ENCODE peak calls at places on chromosomes 4 and X, in six cellular contexts. X is BE2C; G is BJ; L is mesendoderm; A is CD4-positive, CD25-positive, alpha-beta regulatory T cell; Y is lower lobe of right lung. R is an unnamed sample.

GRCh38 chrX:137194164-137194563 is 160.4 kb upstream of the GPR101 start:
- DNase-seq in X (peak; percentile 15), G (no peak), L (peak; percentile 69), A (peak; percentile 35), Y (no peak), R (peak; percentile 6)

GRCh38 chr4:1723131-1723801 is 1.9 kb downstream of the TACC3 start:
- DNase-seq in X (no peak), G (no peak), L (no peak), A (peak; percentile 87), Y (peak; percentile 54), R (no peak)

GRCh38 chr4:86307432-86307831 is 52.4 kb downstream of the MAPK10 start:
- DNase-seq in X (no peak), G (no peak), L (no peak), A (no peak), Y (no peak), R (no peak)

GRCh38 chr4:2576290-2576689 is 39.8 kb downstream of the FAM193A start:
- DNase-seq in X (no peak), G (no peak), L (no peak), A (no peak), Y (no peak), R (no peak)

GRCh38 chr4:111641813-111642579 is 503.3 kb upstream of the FAM241A start:
- DNase-seq in X (peak; percentile 74), G (peak; percentile 55), L (peak; percentile 92), A (peak; percentile 63), Y (no peak), R (peak; percentile 95)

GRCh38 chr4:55367084-55367722 is 21.2 kb downstream of the SRD5A3 start:
- DNase-seq in X (no peak), G (no peak), L (no peak), A (no peak), Y (no peak), R (no peak)

GRCh38 chr4:92303621-92304027 is at the start of gene GRID2:
- DNase-seq in X (peak; percentile 8), G (no peak), L (peak; percentile 92), A (no peak), Y (no peak), R (peak; percentile 62)

GRCh38 chrX:97330150-97330549 is 446.4 kb downstream of the RPA4 start:
- DNase-seq in X (no peak), G (no peak), L (no peak), A (no peak), Y (no peak), R (no peak)

GRCh38 chr4:7024336-7024890 is 18.8 kb upstream of the TADA2B start:
- DNase-seq in X (no peak), G (no peak), L (no peak), A (no peak), Y (no peak), R (no peak)

GRCh38 chr4:16897991-16898827 is at the start of gene LDB2:
- DNase-seq in X (peak; percentile 78), G (peak; percentile 48), L (peak; percentile 97), A (no peak), Y (peak; percentile 48), R (peak; percentile 83)

GRCh38 chrX:13010546-13010945 is 33.9 kb downstream of the FAM9C start:
- DNase-seq in X (no peak), G (no peak), L (no peak), A (no peak), Y (no peak), R (no peak)

GRCh38 chrX:1336331-1337143 is at the start of gene IL3RA:
- DNase-seq in X (no peak), G (no peak), L (no peak), A (peak; percentile 38), Y (peak; percentile 66), R (peak; percentile 31)

GRCh38 chr4:108247511-108248088 is 78.9 kb upstream of the LEF1 start:
- DNase-seq in X (peak; percentile 53), G (no peak), L (no peak), A (no peak), Y (no peak), R (no peak)

GRCh38 chr4:18034099-18034498 is 12.5 kb upstream of the LCORL start:
- DNase-seq in X (no peak), G (no peak), L (no peak), A (no peak), Y (no peak), R (no peak)

GRCh38 chr4:79413486-79413885 is 5.5 kb upstream of the GK2 start:
- DNase-seq in X (no peak), G (no peak), L (no peak), A (no peak), Y (no peak), R (no peak)

GRCh38 chrX:123771449-123772064 is 38.7 kb upstream of the THOC2 start:
- DNase-seq in X (no peak), G (no peak), L (no peak), A (no peak), Y (no peak), R (no peak)

GRCh38 chrX:48509245-48509590 is 426 bp downstream of the PORCN start:
- DNase-seq in X (no peak), G (no peak), L (no peak), A (peak; percentile 7), Y (no peak), R (no peak)

GRCh38 chr4:70515342-70516245 is 2.8 kb upstream of the AMTN start:
- DNase-seq in X (no peak), G (no peak), L (no peak), A (no peak), Y (no peak), R (no peak)

GRCh38 chr4:45215976-45216542 is 489.7 kb upstream of the GNPDA2 start:
- DNase-seq in X (peak; percentile 51), G (no peak), L (no peak), A (no peak), Y (no peak), R (no peak)

GRCh38 chr4:34269593-34269992 is 1974.7 kb downstream of the ARAP2 start:
- DNase-seq in X (no peak), G (no peak), L (no peak), A (no peak), Y (no peak), R (no peak)

GRCh38 chrX:18753603-18754002 is 46.2 kb downstream of the PPEF1 start:
- DNase-seq in X (no peak), G (no peak), L (no peak), A (no peak), Y (no peak), R (no peak)

GRCh38 chr4:103482471-103482870 is 237.3 kb downstream of the TACR3 start:
- DNase-seq in X (no peak), G (no peak), L (no peak), A (no peak), Y (no peak), R (no peak)

GRCh38 chr4:41358626-41359025 is 101.9 kb downstream of the UCHL1 start:
- DNase-seq in X (peak; percentile 93), G (no peak), L (no peak), A (no peak), Y (no peak), R (no peak)

GRCh38 chrX:46446727-46447378 is 98.4 kb downstream of the ZNF674 start:
- DNase-seq in X (peak; percentile 91), G (no peak), L (peak; percentile 91), A (peak; percentile 85), Y (peak; percentile 89), R (peak; percentile 88)

GRCh38 chr4:186068581-186069402 is at the start of gene TLR3:
- DNase-seq in X (no peak), G (no peak), L (no peak), A (peak; percentile 41), Y (no peak), R (no peak)

GRCh38 chr4:182066037-182066436 is 177.2 kb upstream of the TENM3 start:
- DNase-seq in X (no peak), G (no peak), L (no peak), A (no peak), Y (no peak), R (no peak)

GRCh38 chr4:121252224-121252806 is 88.2 kb upstream of the TNIP3 start:
- DNase-seq in X (peak; percentile 75), G (no peak), L (peak; percentile 86), A (peak; percentile 58), Y (peak; percentile 60), R (peak; percentile 81)

GRCh38 chr4:112213850-112214249 is 17.7 kb upstream of the AP1AR start:
- DNase-seq in X (no peak), G (peak; percentile 65), L (no peak), A (no peak), Y (no peak), R (no peak)

GRCh38 chrX:140713174-140713539 is 3.6 kb downstream of the LINC00632 start:
- DNase-seq in X (no peak), G (no peak), L (no peak), A (no peak), Y (no peak), R (no peak)
- H3K4me3 ChIP-seq in X (peak overlapping the region; percentile 87), G (no peak overlapping the region), L (no peak overlapping the region), A (no peak overlapping the region), Y (peak overlapping the region; percentile 31), R (no peak overlapping the region)

DNA sequence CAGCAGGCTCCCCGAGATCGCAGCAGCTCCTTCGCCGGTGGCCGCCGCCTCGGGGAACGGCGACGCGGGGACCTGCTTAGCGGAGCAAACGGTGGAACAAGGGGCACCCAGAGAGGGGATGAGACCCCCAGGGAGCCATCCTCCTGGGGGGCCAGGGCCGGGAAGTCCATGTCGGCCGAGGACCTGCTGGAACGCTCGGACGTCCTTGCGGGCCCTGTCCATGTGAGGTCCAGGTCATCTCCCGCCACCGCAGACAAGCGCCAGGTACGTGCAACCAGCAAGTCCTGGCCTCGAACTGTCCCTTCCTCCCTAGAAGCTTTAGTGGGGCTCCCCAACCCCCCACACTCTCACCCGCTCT is 156.3 kb downstream of the SOWAHB start:
- DNase-seq in X (no peak), G (no peak), L (no peak), A (no peak), Y (no peak), R (no peak)
- H3K36me3 ChIP-seq in X (peaks cover 40% of the 10 kb centered on the region), G (peaks cover 24% of the 10 kb centered on the region), L (peaks cover 6% of the 10 kb centered on the region), A (no peaks in the 10 kb centered on the region), Y (peaks cover 3% of the 10 kb centered on the region), R (peaks cover 7% of the 10 kb centered on the region)

GRCh38 chrX:106168107-106168506 is at the start of gene PWWP3B:
- DNase-seq in X (no peak), G (no peak), L (peak; percentile 72), A (no peak), Y (peak; percentile 48), R (peak; percentile 80)
- H3K4me3 ChIP-seq in X (no peak within 1 kb of the TSS), G (no peak within 1 kb of the TSS), L (no peak within 1 kb of the TSS), A (no peak within 1 kb of the TSS), Y (no peak within 1 kb of the TSS), R (peak within 1 kb of the TSS; percentile 42)

GRCh38 chr4:145171919-145172318 is 8.5 kb downstream of the OTUD4 start:
- DNase-seq in X (no peak), G (no peak), L (no peak), A (no peak), Y (no peak), R (no peak)

GRCh38 chr4:145170209-145170608 is 10.2 kb downstream of the OTUD4 start:
- DNase-seq in X (no peak), G (no peak), L (peak; percentile 74), A (no peak), Y (no peak), R (peak; percentile 49)

GRCh38 chr4:145168578-145169187 is 11.7 kb downstream of the OTUD4 start:
- DNase-seq in X (no peak), G (no peak), L (no peak), A (no peak), Y (no peak), R (no peak)

DNA sequence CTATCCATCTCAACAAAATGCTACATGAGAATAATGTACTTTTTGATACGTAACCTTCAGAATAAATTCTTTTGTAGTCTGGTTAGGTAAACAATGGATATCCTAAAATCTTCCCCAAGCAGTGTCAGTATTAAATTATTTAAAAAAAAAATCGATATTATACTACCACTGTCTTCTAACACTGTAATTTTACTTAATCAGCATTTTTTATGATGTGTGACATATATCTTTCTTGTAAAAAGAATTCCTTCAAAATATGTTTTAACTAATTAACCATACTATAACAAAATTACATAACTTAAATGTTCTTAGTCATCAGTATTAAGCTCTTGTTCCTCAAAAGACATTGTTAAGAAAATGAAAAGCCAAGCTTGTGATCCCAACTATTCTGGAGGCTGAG is 12.5 kb downstream of the OTUD4 start:
- DNase-seq in X (no peak), G (no peak), L (no peak), A (no peak), Y (no peak), R (no peak)
- H3K36me3 ChIP-seq in X (peaks cover 51% of the 10 kb centered on the region), G (peaks cover 5% of the 10 kb centered on the region), L (peaks cover 2% of the 10 kb centered on the region), A (peaks cover 44% of the 10 kb centered on the region), Y (peaks cover 70% of the 10 kb centered on the region), R (peaks cover 30% of the 10 kb centered on the region)